ENCODE peak calls at places on chromosomes 3 and 15, in seven cellular contexts. V is K562, A is stomach, X is uterus, Y is A549, R is GM12878, J is tibial nerve. I is an unnamed sample.

GRCh38 chr3:4894891-4895530 is 84.2 kb upstream of the BHLHE40 start:
- DNase-seq in Y (no peak), V (no peak), X (no peak), J (no peak), A (no peak), R (no peak), I (no peak)

GRCh38 chr3:16529264-16529663 is 15.8 kb upstream of the RFTN1 start:
- DNase-seq in J (no peak), Y (no peak), X (no peak), A (no peak), V (no peak), R (no peak), I (no peak)

GRCh38 chr3:114231616-114232015 is 5.8 kb downstream of the ZNF80 start:
- DNase-seq in Y (no peak), X (no peak), V (no peak), R (no peak), A (no peak), J (no peak), I (no peak)

GRCh38 chr15:96331942-96332853 is 1.7 kb downstream of the NR2F2 start:
- DNase-seq in R (no peak), A (no peak), V (no peak), Y (peak), X (no peak), J (peak), I (no peak)

GRCh38 chr3:9402410-9403228 is 5.2 kb downstream of the SETD5 start:
- DNase-seq in V (peak), J (no peak), A (peak), Y (peak), R (no peak), X (no peak), I (no peak)

GRCh38 chr15:62218841-62219240 is 53.8 kb upstream of the C2CD4B start:
- DNase-seq in A (no peak), Y (no peak), J (no peak), R (no peak), X (no peak), V (no peak), I (no peak)

GRCh38 chr3:191366675-191367074 is 36.3 kb upstream of the UTS2B start:
- DNase-seq in X (no peak), R (no peak), V (peak), A (no peak), J (no peak), Y (no peak), I (no peak)

GRCh38 chr15:69786136-69786701 is 311.5 kb downstream of the TLE3 start:
- DNase-seq in J (no peak), A (no peak), X (no peak), Y (no peak), R (no peak), V (no peak), I (no peak)

GRCh38 chr3:8769088-8769822 is at the start of gene OXTR:
- DNase-seq in V (peak), Y (peak), J (peak), A (peak), X (peak), R (no peak), I (peak)

GRCh38 chr15:59147666-59148065 is 42.7 kb downstream of the CCNB2 start:
- DNase-seq in X (no peak), R (no peak), V (no peak), Y (no peak), A (no peak), J (no peak), I (no peak)

GRCh38 chr3:12303532-12303931 is 14.7 kb downstream of the PPARG start:
- DNase-seq in Y (peak), X (no peak), R (no peak), A (no peak), J (no peak), V (no peak), I (no peak)

GRCh38 chr3:30073622-30074021 is 532.8 kb upstream of the TGFBR2 start:
- DNase-seq in V (no peak), J (no peak), R (no peak), X (no peak), A (no peak), Y (peak), I (no peak)

GRCh38 chr3:195856410-195857084 is 44.8 kb upstream of the MUC4 start:
- DNase-seq in X (no peak), Y (no peak), J (no peak), V (peak), R (no peak), A (no peak), I (no peak)

GRCh38 chr15:89912145-89912673 is 543 bp downstream of the ARPIN start:
- DNase-seq in R (no peak), J (no peak), X (no peak), Y (peak), V (no peak), A (peak), I (peak)

GRCh38 chr15:57213783-57214366 is 162.4 kb upstream of the CGNL1 start:
- DNase-seq in X (no peak), V (peak), R (no peak), A (no peak), J (peak), Y (peak), I (peak)

GRCh38 chr15:38674440-38674839 is 109.8 kb upstream of the RASGRP1 start:
- DNase-seq in X (no peak), R (no peak), V (no peak), A (no peak), J (no peak), Y (no peak), I (no peak)

GRCh38 chr3:148697311-148698189 is at the start of gene AGTR1:
- DNase-seq in J (peak), R (no peak), Y (peak), X (peak), V (no peak), A (peak), I (no peak)

GRCh38 chr3:108089544-108089943 is 1.3 kb downstream of the CD47 start:
- DNase-seq in X (no peak), V (no peak), J (no peak), A (no peak), Y (no peak), R (no peak), I (no peak)

GRCh38 chr3:64028754-64029153 is 5.5 kb upstream of the PSMD6 start:
- DNase-seq in J (no peak), A (no peak), X (no peak), V (no peak), R (no peak), Y (no peak), I (no peak)

GRCh38 chr15:51846463-51847230 is 17.2 kb downstream of the TMOD3 start:
- DNase-seq in X (no peak), R (no peak), J (no peak), A (no peak), Y (peak), V (peak), I (no peak)

GRCh38 chr15:52350423-52350822 is 54.8 kb upstream of the MYO5C start:
- DNase-seq in V (no peak), R (no peak), A (no peak), J (no peak), Y (peak), X (no peak), I (no peak)

GRCh38 chr3:24460974-24461373 is 33.7 kb downstream of the THRB start:
- DNase-seq in R (no peak), J (no peak), Y (no peak), X (no peak), A (no peak), V (no peak), I (no peak)

GRCh38 chr15:31848621-31849020 is 181.7 kb upstream of the CHRNA7 start:
- DNase-seq in A (no peak), R (no peak), Y (no peak), V (no peak), X (no peak), J (no peak), I (no peak)

GRCh38 chr3:117761992-117762944 is 1052.7 kb downstream of the TUSC7 start:
- DNase-seq in X (no peak), J (no peak), V (no peak), A (no peak), R (no peak), Y (no peak), I (peak)

GRCh38 chr3:23981955-23982354 is 36.9 kb downstream of the NR1D2 start:
- DNase-seq in A (no peak), X (no peak), J (no peak), V (no peak), Y (no peak), R (no peak), I (no peak)

GRCh38 chr15:91465696-91466095 is 365.6 kb downstream of the SV2B start:
- DNase-seq in X (no peak), V (no peak), R (no peak), A (peak), J (no peak), Y (no peak), I (no peak)

GRCh38 chr15:63718590-63719035 is 115.1 kb downstream of the HERC1 start:
- DNase-seq in A (no peak), X (no peak), V (no peak), R (no peak), J (no peak), Y (peak), I (no peak)

GRCh38 chr15:58469432-58470353 is 37.9 kb downstream of the LIPC start:
- DNase-seq in X (no peak), Y (peak), R (no peak), A (peak), V (no peak), J (no peak), I (peak)

GRCh38 chr15:92810418-92811138 is 89.5 kb upstream of the CHD2 start:
- DNase-seq in X (peak), V (peak), A (no peak), J (peak), Y (peak), R (no peak), I (peak)

GRCh38 chr3:69020424-69020823 is 6.9 kb upstream of the EOGT start:
- DNase-seq in V (no peak), R (no peak), A (no peak), X (no peak), J (no peak), Y (no peak), I (no peak)

GRCh38 chr3:117603097-117603496 is 893.5 kb downstream of the TUSC7 start:
- DNase-seq in X (no peak), R (no peak), V (no peak), Y (no peak), A (no peak), J (no peak), I (no peak)

GRCh38 chr3:17972030-17972429 is 229.6 kb upstream of the TBC1D5 start:
- DNase-seq in X (no peak), A (no peak), V (no peak), R (no peak), Y (no peak), J (no peak), I (no peak)
- H3K4me3 ChIP-seq in X (no peak), A (no peak), V (no peak), R (no peak), Y (no peak), J (no peak), I (no peak)

DNA sequence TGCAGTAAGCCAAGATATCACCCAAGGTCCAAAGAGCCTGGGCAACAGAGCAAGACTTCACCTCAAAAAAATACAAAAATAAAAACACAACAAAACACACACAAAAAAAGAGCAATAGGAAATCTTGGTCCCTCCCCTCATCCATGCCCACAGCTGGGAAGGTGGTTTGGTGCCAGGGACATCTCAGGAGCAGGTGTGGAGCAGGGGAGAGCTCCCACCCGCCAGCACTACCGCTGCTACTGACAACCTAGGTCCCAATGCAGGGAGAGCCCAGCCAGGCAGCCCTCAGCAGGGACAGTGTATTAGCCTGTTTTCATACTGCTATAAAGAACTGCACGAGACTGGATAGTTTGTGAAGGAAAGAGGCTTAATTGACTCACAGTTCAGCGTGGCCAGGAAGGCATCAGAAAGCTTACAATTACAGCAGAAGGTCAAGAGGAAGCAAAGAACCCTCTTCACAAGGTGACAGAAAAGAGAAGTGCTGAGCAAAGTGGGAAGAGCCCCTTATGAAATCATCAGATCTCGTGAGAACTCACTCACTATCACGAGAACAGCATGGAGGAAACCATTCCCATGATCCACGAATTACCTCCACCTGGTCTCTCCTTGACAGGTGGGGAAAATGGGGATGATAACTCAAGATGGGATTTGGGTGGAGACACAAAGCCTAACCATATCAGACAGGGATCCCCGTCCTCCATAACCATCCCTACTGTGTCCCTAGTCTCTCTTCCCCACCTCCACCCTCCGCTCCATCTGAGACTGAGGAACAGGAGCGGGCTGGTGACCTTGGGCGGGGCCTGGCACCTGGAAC is 218.6 kb downstream of the TBC1D2B start:
- DNase-seq in J (no peak), V (no peak), Y (no peak), A (no peak), X (no peak), R (no peak), I (no peak)
- TF ChIP-seq POLR2A in J (no peak), V (no peak), Y (no peak), A (no peak), X (no peak), R (no peak), I (no peak)

GRCh38 chr3:139302084-139302800 is 41.6 kb upstream of the MRPS22 start:
- DNase-seq in X (peak), R (no peak), A (no peak), Y (peak), J (no peak), V (no peak), I (no peak)
- H3K4me3 ChIP-seq in X (no peak), R (no peak), A (no peak), Y (no peak), J (no peak), V (no peak), I (no peak)

DNA sequence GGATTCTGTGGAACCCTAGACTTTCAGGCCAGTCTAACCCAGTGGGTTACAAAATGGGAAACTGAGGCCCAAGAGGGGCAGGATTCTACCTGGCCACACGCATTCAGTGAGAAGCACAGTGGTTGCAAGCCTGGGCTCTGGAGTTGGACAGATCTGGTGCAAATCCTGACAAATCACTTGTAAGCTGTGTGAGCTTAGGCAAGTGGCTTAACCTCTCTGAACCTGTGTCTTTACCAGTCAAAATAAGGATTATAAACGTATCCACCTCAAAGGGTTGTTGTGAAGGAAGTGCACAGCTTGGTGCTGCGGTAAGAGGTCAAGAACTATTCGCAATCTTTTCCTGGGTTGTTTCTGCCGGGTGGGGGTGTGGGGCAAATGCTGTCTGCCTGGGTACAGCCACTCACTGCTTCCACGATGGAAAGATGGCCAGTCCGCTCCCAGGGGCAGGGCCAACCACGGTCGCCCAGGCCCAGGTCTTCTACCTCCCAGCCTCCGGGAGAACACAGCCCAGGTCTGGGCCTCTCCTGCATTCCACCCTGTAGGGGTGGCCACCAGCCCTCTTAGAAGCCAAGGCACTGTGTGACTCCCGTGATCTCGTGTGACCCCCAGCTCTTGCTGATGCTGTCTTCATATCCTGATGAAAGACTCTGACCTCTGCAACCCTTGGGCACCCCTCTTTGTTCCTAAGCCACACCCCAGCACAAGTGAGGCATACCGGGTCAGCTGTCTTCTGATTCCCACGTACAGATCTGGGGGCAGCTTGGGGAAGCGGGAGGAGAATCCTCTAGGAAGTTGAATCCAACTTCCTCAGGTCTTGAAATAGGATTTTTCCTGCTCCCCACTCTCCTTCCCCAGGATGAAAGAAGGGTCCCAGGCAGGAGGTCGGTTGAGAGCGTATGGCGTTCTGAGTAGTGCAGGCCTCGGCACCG is 1.5 kb downstream of the CHRNA3 start:
- DNase-seq in J (no peak), A (peak), R (no peak), V (no peak), Y (no peak), X (no peak), I (no peak)
- TF ChIP-seq POLR2A in J (no peak), A (no peak), R (no peak), V (no peak), Y (no peak), X (no peak), I (no peak)

GRCh38 chr15:100350434-100351226 is 8.9 kb upstream of the ADAMTS17 start:
- DNase-seq in A (peak), V (no peak), J (peak), Y (peak), R (no peak), X (peak), I (peak)
- H3K4me3 ChIP-seq in A (peak), V (no peak), J (peak), Y (peak), R (no peak), X (peak), I (peak)

GRCh38 chr3:47378869-47379268 is 2.0 kb upstream of the PTPN23 start:
- DNase-seq in V (no peak), J (no peak), R (no peak), X (no peak), A (no peak), Y (no peak), I (no peak)

GRCh38 chr3:47380601-47381316 is at the start of gene PTPN23:
- DNase-seq in J (peak), V (peak), X (peak), R (peak), A (peak), Y (peak), I (peak)

GRCh38 chr3:47379488-47379899 is 1.3 kb upstream of the PTPN23 start:
- DNase-seq in R (no peak), A (no peak), X (no peak), Y (no peak), V (peak), J (no peak), I (no peak)

GRCh38 chr3:47380026-47380600 is 708 bp upstream of the PTPN23 start:
- DNase-seq in V (no peak), A (no peak), R (no peak), X (no peak), Y (no peak), J (no peak), I (no peak)

GRCh38 chr3:47381317-47382157 is 716 bp downstream of the PTPN23 start:
- DNase-seq in Y (peak), V (peak), A (peak), J (peak), R (peak), X (peak), I (peak)
- TF ChIP-seq POLR2A in Y (no peak), V (no peak), A (no peak), J (no peak), R (peak), X (no peak), I (peak)